ENCODE peak calls at places on chromosome 18, in seven cellular contexts. J is heart left ventricle, F is tibial nerve, W is IMR-90, E is right lobe of liver, U is HCT116, O is A549. H is an unnamed sample.

GRCh38 chr18:824179-824578 is 12.1 kb upstream of the YES1 start:
- DNase-seq in J (no peak), W (no peak), E (no peak), O (no peak), U (no peak), F (no peak), H (no peak)

GRCh38 chr18:79523221-79523737 is 127.5 kb downstream of the NFATC1 start:
- DNase-seq in U (no peak), O (no peak), W (no peak), J (no peak), E (no peak), F (no peak), H (no peak)

GRCh38 chr18:37920865-37921264 is 355.3 kb upstream of the CELF4 start:
- DNase-seq in U (no peak), W (no peak), O (no peak), J (no peak), E (no peak), F (no peak), H (no peak)

GRCh38 chr18:23585007-23585871 is 1.1 kb downstream of the NPC1 start:
- DNase-seq in F (no peak), U (no peak), E (no peak), O (no peak), W (no peak), J (no peak), H (peak; percentile 42)

GRCh38 chr18:40197711-40198110 is 1757.3 kb upstream of the PIK3C3 start:
- DNase-seq in E (no peak), O (no peak), W (no peak), F (no peak), J (no peak), U (no peak), H (no peak)

GRCh38 chr18:35241523-35241804 is 630 bp downstream of the ZNF397 start:
- DNase-seq in U (no peak), W (no peak), J (no peak), E (no peak), O (no peak), F (no peak), H (peak; percentile 70)

GRCh38 chr18:33870059-33870458 is 292.0 kb downstream of the ASXL3 start:
- DNase-seq in E (no peak), J (no peak), W (peak; percentile 0), O (no peak), F (no peak), U (no peak), H (no peak)

GRCh38 chr18:43422483-43422882 is 145.2 kb upstream of the SYT4 start:
- DNase-seq in J (no peak), U (no peak), O (no peak), E (no peak), F (no peak), W (no peak), H (no peak)

GRCh38 chr18:36580266-36580665 is 248.5 kb downstream of the TPGS2 start:
- DNase-seq in J (peak; percentile 38), F (peak; percentile 25), W (peak; percentile 51), O (no peak), U (no peak), E (no peak), H (no peak)

GRCh38 chr18:31979714-31980113 is 36.8 kb upstream of the TRAPPC8 start:
- DNase-seq in J (no peak), U (no peak), E (no peak), W (no peak), F (no peak), O (no peak), H (no peak)

GRCh38 chr18:41075212-41075611 is 879.8 kb upstream of the PIK3C3 start:
- DNase-seq in W (peak; percentile 94), U (no peak), O (no peak), F (no peak), E (no peak), J (no peak), H (no peak)

GRCh38 chr18:57728941-57729511 is 74.1 kb downstream of the ATP8B1 start:
- DNase-seq in W (peak; percentile 56), E (no peak), U (no peak), J (no peak), O (no peak), F (no peak), H (no peak)

GRCh38 chr18:11279461-11279860 is 130.1 kb upstream of the PIEZO2 start:
- DNase-seq in J (no peak), E (peak; percentile 69), W (no peak), O (no peak), F (no peak), U (no peak), H (no peak)

GRCh38 chr18:79396431-79397287 is 929 bp downstream of the NFATC1 start:
- DNase-seq in E (peak; percentile 60), F (no peak), W (peak; percentile 26), U (no peak), J (peak; percentile 73), O (no peak), H (peak; percentile 66)

GRCh38 chr18:11004294-11004693 is 145.1 kb downstream of the PIEZO2 start:
- DNase-seq in E (no peak), U (no peak), O (no peak), F (no peak), J (no peak), W (peak; percentile 72), H (no peak)

GRCh38 chr18:32770651-32771168 is 2.1 kb downstream of the KLHL14 start:
- DNase-seq in E (no peak), O (no peak), U (no peak), W (no peak), F (no peak), J (no peak), H (no peak)

GRCh38 chr18:11167778-11168177 is 18.4 kb upstream of the PIEZO2 start:
- DNase-seq in O (no peak), E (no peak), W (peak; percentile 85), F (no peak), U (no peak), J (no peak), H (no peak)

GRCh38 chr18:60668583-60668982 is 296.0 kb upstream of the MC4R start:
- DNase-seq in J (no peak), O (no peak), F (no peak), W (no peak), U (no peak), E (no peak), H (no peak)

GRCh38 chr18:9792565-9793226 is 84.6 kb downstream of the RAB31 start:
- DNase-seq in F (no peak), W (no peak), O (no peak), E (no peak), U (no peak), J (no peak), H (peak; percentile 85)

GRCh38 chr18:11658989-11659388 is 30.1 kb upstream of the GNAL start:
- DNase-seq in E (no peak), W (no peak), U (no peak), J (no peak), O (no peak), F (no peak), H (no peak)

DNA sequence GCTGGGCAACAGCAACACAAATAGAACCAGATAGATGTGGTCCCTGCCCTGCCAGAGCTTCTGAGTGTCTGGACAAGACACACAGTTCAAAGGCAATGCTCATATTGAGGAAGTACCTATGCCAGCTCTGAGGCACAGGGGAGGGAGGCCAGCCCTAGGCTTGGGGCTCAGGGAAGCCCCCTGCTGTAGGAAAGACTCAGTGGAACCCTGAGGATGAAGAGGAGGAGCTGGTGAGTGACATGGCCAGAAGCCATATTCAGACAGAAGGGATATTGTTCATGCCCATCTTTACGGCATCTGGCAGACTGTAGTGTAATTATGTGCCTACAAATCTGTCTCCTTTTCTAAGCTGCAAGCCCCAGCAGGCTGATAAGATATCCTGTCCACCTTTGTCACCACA is 8.8 kb downstream of the SIGLEC15 start:
- DNase-seq in O (no peak), E (no peak), F (no peak), J (no peak), U (no peak), W (no peak), H (no peak)
- TF ChIP-seq POLR2A in O (no peak), E (no peak), F (no peak), J (no peak), U (no peak), W (no peak), H (no peak)

GRCh38 chr18:76493213-76494107 is 1.6 kb downstream of the ZNF516 start:
- DNase-seq in F (no peak), E (no peak), W (peak; percentile 72), U (no peak), O (peak; percentile 54), J (no peak), H (peak; percentile 88)

GRCh38 chr18:76494541-76495403 is at the start of gene ZNF516:
- DNase-seq in W (peak; percentile 34), O (peak; percentile 11), U (no peak), J (no peak), F (no peak), E (peak; percentile 66), H (peak; percentile 58)

GRCh38 chr18:76494181-76494540 is 881 bp downstream of the ZNF516 start:
- DNase-seq in U (no peak), F (peak; percentile 37), J (no peak), E (peak; percentile 68), W (peak; percentile 43), O (peak; percentile 21), H (peak; percentile 74)

GRCh38 chr18:76496200-76496890 is 1.3 kb upstream of the ZNF516 start:
- DNase-seq in J (peak; percentile 47), F (peak; percentile 62), E (peak; percentile 79), U (no peak), O (no peak), W (peak; percentile 74), H (peak; percentile 92)

GRCh38 chr18:76495435-76496199 is 575 bp upstream of the ZNF516 start:
- DNase-seq in U (no peak), F (no peak), E (no peak), W (peak; percentile 65), O (peak; percentile 7), J (peak; percentile 47), H (peak; percentile 68)
- TF ChIP-seq POLR2A in U (no peak), F (peak; percentile 51), E (peak; percentile 79), W (peak; percentile 67), O (no peak), J (no peak), H (peak; percentile 51)

GRCh38 chr18:77124452-77124922 is 8.1 kb downstream of the MBP start:
- DNase-seq in E (no peak), F (no peak), U (no peak), J (no peak), W (no peak), O (no peak), H (peak; percentile 34)
- TF ChIP-seq POLR2A in E (no peak), F (no peak), U (no peak), J (no peak), W (no peak), O (no peak), H (no peak)

DNA sequence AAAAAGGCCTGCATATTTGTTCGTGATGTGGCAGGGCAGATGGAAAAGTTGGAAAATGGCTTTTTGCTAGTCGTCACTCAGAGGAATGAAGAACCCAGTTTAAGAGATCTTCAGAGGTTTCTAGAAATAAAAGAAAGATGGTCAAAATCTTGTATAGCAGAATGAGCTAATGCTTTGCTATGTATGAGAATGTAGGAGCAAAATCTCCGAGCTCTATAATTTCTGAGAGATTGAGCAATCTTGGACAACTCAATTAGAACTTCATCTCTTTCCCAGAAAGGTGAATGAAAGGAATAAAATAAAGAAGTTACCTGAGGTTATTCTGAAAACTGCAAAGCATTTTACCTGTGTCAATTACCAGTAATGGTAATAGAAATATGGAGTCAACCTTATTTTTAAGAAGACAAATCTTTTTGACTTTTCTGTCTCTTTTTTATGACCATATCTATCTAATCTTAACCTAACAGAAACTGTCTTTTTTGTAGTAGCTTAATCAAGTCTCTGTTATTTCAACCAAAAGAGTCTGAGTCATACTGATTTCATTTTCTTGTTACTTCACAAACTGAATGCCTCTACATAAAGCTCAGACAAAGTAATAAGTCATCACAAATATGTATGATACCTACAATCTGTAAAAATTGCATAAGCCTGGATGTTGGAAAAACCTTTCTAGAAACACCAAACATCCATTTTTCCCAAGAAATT is 32.5 kb downstream of the CCDC68 start:
- DNase-seq in U (no peak), W (peak; percentile 57), J (no peak), E (no peak), F (no peak), O (no peak), H (no peak)
- TF ChIP-seq POLR2A in U (no peak), W (no peak), J (no peak), E (no peak), F (no peak), O (no peak), H (no peak)

H was measured in erythroblast.